ENCODE peak calls at places on chromosomes 1 and 21, in four cellular contexts. S is HepG2, X is SK-N-SH, G is GM12878. N is an unnamed sample.

GRCh38 chr21:45638707-45639106 is 4.8 kb upstream of the PCBP3 start:
- DNase-seq in S (no peak), X (no peak), G (no peak), N (no peak)

GRCh38 chr1:227897704-227898438 is 49.9 kb downstream of the WNT9A start:
- DNase-seq in S (no peak), X (no peak), G (no peak), N (no peak)

GRCh38 chr1:44792736-44793502 is 4.9 kb upstream of the BEST4 start:
- DNase-seq in S (no peak), X (no peak), G (no peak), N (no peak)

GRCh38 chr1:63379583-63379982 is 12.2 kb downstream of the ALG6 start:
- DNase-seq in S (no peak), X (no peak), G (no peak), N (no peak)

GRCh38 chr21:43925609-43926008 is 60.6 kb downstream of the AGPAT3 start:
- DNase-seq in S (no peak), X (no peak), G (no peak), N (no peak)

GRCh38 chr1:15409400-15410222 is at the start of gene EFHD2:
- DNase-seq in S (peak), X (peak), G (no peak), N (peak)

GRCh38 chr21:44398499-44398898 is 45.1 kb downstream of the TRPM2 start:
- DNase-seq in S (no peak), X (peak), G (no peak), N (no peak)

GRCh38 chr1:175978926-175979325 is 228.2 kb downstream of the COP1 start:
- DNase-seq in S (no peak), X (no peak), G (no peak), N (no peak)

GRCh38 chr1:113283914-113284313 is 106.4 kb upstream of the MAGI3 start:
- DNase-seq in S (no peak), X (no peak), G (no peak), N (no peak)

GRCh38 chr1:42348498-42348897 is 13.5 kb upstream of the FOXJ3 start:
- DNase-seq in S (no peak), X (no peak), G (no peak), N (no peak)

GRCh38 chr1:221272940-221273339 is 393.7 kb downstream of the HLX start:
- DNase-seq in S (no peak), X (no peak), G (no peak), N (no peak)

GRCh38 chr1:165671531-165671930 is 26.8 kb downstream of the ALDH9A1 start:
- DNase-seq in S (no peak), X (no peak), G (no peak), N (no peak)

GRCh38 chr1:150543500-150544143 is 5.6 kb upstream of the ADAMTSL4 start:
- DNase-seq in S (peak), X (peak), G (no peak), N (no peak)

GRCh38 chr1:33292726-33293340 is 28.1 kb downstream of the A3GALT2 start:
- DNase-seq in S (no peak), X (no peak), G (no peak), N (no peak)

GRCh38 chr1:213564215-213564659 is 423.5 kb upstream of the PROX1 start:
- DNase-seq in S (peak), X (no peak), G (no peak), N (peak)
- TF ChIP-seq ZBTB33 in S (no peak), X (no peak), G (no peak), N (no peak)

GRCh38 chr1:13890766-13891165 is 190.8 kb downstream of the PRDM2 start:
- DNase-seq in S (no peak), X (no peak), G (no peak), N (no peak)

GRCh38 chr1:13889495-13889894 is 189.5 kb downstream of the PRDM2 start:
- DNase-seq in S (no peak), X (no peak), G (no peak), N (no peak)

GRCh38 chr1:13893456-13893855 is 193.5 kb downstream of the PRDM2 start:
- DNase-seq in S (no peak), X (no peak), G (no peak), N (no peak)

GRCh38 chr1:13892671-13893325 is 192.8 kb downstream of the PRDM2 start:
- DNase-seq in S (no peak), X (peak), G (no peak), N (no peak)

GRCh38 chr1:13892141-13892670 is 192.2 kb downstream of the PRDM2 start:
- DNase-seq in S (no peak), X (no peak), G (no peak), N (no peak)
- H3K4me3 ChIP-seq in S (no peak), X (no peak), G (no peak), N (no peak)

GRCh38 chr1:38444770-38445442 is 398.3 kb upstream of the POU3F1 start:
- DNase-seq in S (no peak), X (no peak), G (no peak), N (no peak)
- TF ChIP-seq EP300 in S (no peak), X (no peak), G (no peak), N (no peak)

GRCh38 chr1:20700636-20701215 is 17.1 kb downstream of the KIF17 start:
- DNase-seq in S (no peak), X (no peak), G (no peak), N (no peak)

GRCh38 chr1:20699558-20699957 is 18.2 kb downstream of the KIF17 start:
- DNase-seq in S (no peak), X (no peak), G (no peak), N (no peak)

GRCh38 chr1:20696397-20697333 is 21.1 kb downstream of the KIF17 start:
- DNase-seq in S (peak), X (peak), G (peak), N (peak)

GRCh38 chr1:20697560-20697959 is 20.2 kb downstream of the KIF17 start:
- DNase-seq in S (no peak), X (no peak), G (no peak), N (no peak)

GRCh38 chr1:20698195-20698910 is 19.5 kb downstream of the KIF17 start:
- DNase-seq in S (peak), X (no peak), G (no peak), N (no peak)
- TF ChIP-seq ZBTB33 in S (peak), X (no peak), G (no peak), N (no peak)

GRCh38 chr1:205746757-205747412 is 3.1 kb downstream of the NUCKS1 start:
- DNase-seq in S (no peak), X (no peak), G (no peak), N (no peak)
- H3K4me3 ChIP-seq in S (peak), X (peak), G (peak), N (no peak)

DNA sequence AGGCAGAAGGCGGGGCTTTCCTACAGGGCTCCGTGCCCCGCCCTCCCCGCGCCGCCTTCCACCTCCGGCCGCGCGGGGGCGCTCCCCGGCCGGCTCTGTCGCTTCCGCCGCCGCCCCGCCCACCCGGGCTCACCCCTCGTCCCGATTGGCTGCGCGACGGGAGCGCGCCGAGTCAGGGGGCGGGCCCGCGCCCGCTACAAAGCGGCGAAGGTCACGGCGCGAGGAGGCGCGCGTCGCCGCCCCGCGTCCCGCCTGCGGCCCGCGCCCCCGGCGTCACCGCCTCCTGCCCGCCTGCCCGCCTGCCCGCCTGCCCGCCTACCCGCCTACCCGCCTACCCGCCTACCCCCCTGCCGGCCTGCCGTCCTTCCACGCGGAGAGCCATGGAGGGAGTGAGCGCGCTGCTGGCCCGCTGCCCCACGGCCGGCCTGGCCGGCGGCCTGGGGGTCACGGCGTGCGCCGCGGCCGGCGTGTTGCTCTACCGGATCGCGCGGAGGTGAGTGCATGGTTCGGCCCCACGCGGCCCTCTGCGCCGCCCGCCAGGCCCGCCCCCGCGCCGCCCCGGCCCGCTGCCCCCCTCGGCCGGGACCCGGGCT is at the start of gene TMEM201:
- DNase-seq in S (peak), X (peak), G (peak), N (peak)
- TF ChIP-seq EP300 in S (no peak), X (no peak), G (no peak), N (peak)

DNA sequence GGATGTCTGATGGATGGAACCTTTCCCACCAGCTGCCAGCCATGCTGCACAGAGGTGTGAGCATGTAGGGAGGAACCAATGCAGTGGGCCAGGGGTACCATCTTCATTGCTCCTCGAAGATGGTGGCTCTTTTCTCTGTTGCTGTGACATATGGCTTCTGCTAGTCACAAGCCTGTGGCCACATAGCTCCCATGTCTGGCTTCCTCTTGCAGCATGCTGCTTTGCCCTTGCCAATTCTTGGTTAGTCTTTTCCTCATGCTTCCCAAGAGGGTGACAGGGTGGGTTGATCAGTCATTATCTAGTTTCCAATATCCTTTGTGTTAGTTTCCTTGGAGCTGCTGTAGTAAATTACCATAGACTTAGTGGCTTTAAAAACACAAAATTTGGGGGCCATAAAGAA is 123.4 kb downstream of the ETS2 start:
- DNase-seq in S (no peak), X (no peak), G (no peak), N (no peak)
- TF ChIP-seq ZBTB33 in S (no peak), X (no peak), G (no peak), N (no peak)

GRCh38 chr1:24318988-24319863 is at the start of gene GRHL3:
- DNase-seq in S (no peak), X (no peak), G (no peak), N (no peak)
- H3K4me3 ChIP-seq in S (no peak), X (no peak), G (peak), N (no peak)

DNA sequence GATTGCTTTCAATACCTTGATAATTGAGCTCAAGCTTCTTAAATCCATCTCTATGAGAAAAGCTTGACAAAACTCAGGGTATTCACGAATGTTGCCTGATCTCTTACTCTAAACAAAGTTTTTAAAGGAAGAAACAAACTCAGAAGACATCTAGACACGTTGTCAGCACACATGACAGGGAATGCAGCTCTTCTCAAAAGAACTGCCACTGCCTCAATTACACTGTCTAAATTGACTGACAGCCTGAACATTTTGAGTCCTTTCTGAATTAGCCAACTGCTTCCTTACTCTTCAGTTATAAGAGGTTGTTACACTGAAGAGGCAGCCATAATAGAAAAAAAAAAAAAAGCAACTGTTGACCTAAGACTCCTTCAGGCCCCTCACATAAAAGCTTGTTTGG is 1646.7 kb upstream of the B3GALT2 start:
- DNase-seq in S (no peak), X (no peak), G (no peak), N (no peak)
- TF ChIP-seq EP300 in S (no peak), X (no peak), G (no peak), N (no peak)

GRCh38 chr1:119611701-119612113 is 36.4 kb downstream of the ZNF697 start:
- DNase-seq in S (peak), X (peak), G (no peak), N (peak)
- TF ChIP-seq ZBTB33 in S (no peak), X (no peak), G (no peak), N (no peak)